ENCODE peak calls at places on chromosomes 16 and 17, in five cellular contexts. One of them, this sample, is unnamed.

GRCh38 chr16:85910073-85910853 is 11.3 kb downstream of the IRF8 start:
- DNase-seq in NAMALWA: peak
- DNase-seq in HL-60: no peak
- DNase-seq in progenitor cell of endocrine pancreas: no peak
- DNase-seq in ovary: no peak
- DNase-seq in this sample: no peak

GRCh38 chr16:85234310-85235235 is 122.3 kb upstream of the CIBAR2 start:
- DNase-seq in HL-60: no peak
- DNase-seq in progenitor cell of endocrine pancreas: peak
- DNase-seq in NAMALWA: no peak
- DNase-seq in ovary: peak
- DNase-seq in this sample: peak

GRCh38 chr16:87790278-87791023 is 24.7 kb upstream of the KLHDC4 start:
- DNase-seq in HL-60: no peak
- DNase-seq in progenitor cell of endocrine pancreas: no peak
- DNase-seq in ovary: peak
- DNase-seq in NAMALWA: no peak
- DNase-seq in this sample: peak

GRCh38 chr16:24667244-24667764 is 62.1 kb upstream of the TNRC6A start:
- DNase-seq in NAMALWA: no peak
- DNase-seq in ovary: no peak
- DNase-seq in progenitor cell of endocrine pancreas: no peak
- DNase-seq in HL-60: no peak
- DNase-seq in this sample: no peak

GRCh38 chr16:50198802-50199410 is 45.8 kb downstream of the TENT4B start:
- DNase-seq in HL-60: no peak
- DNase-seq in progenitor cell of endocrine pancreas: no peak
- DNase-seq in ovary: no peak
- DNase-seq in NAMALWA: no peak
- DNase-seq in this sample: no peak

GRCh38 chr17:46053911-46054534 is 55.0 kb downstream of the STH start:
- DNase-seq in progenitor cell of endocrine pancreas: no peak
- DNase-seq in NAMALWA: no peak
- DNase-seq in HL-60: no peak
- DNase-seq in ovary: no peak
- DNase-seq in this sample: no peak

GRCh38 chr17:36136439-36136838 is 32.8 kb downstream of the CCL4 start:
- DNase-seq in ovary: no peak
- DNase-seq in NAMALWA: no peak
- DNase-seq in progenitor cell of endocrine pancreas: no peak
- DNase-seq in HL-60: no peak
- DNase-seq in this sample: no peak

GRCh38 chr16:78566397-78567073 is 467.1 kb downstream of the WWOX start:
- DNase-seq in ovary: no peak
- DNase-seq in HL-60: peak
- DNase-seq in NAMALWA: no peak
- DNase-seq in progenitor cell of endocrine pancreas: no peak
- DNase-seq in this sample: no peak

GRCh38 chr17:33012522-33013033 is 20.9 kb downstream of the SPACA3 start:
- DNase-seq in HL-60: no peak
- DNase-seq in ovary: no peak
- DNase-seq in NAMALWA: no peak
- DNase-seq in progenitor cell of endocrine pancreas: no peak
- DNase-seq in this sample: no peak

GRCh38 chr16:85988723-85989313 is 89.9 kb downstream of the IRF8 start:
- DNase-seq in progenitor cell of endocrine pancreas: no peak
- DNase-seq in NAMALWA: peak
- DNase-seq in ovary: no peak
- DNase-seq in HL-60: no peak
- DNase-seq in this sample: no peak

GRCh38 chr17:39218906-39219305 is 6.8 kb downstream of the STAC2 start:
- DNase-seq in ovary: no peak
- DNase-seq in NAMALWA: no peak
- DNase-seq in HL-60: no peak
- DNase-seq in progenitor cell of endocrine pancreas: no peak
- DNase-seq in this sample: no peak

GRCh38 chr17:43028221-43028861 is 3.3 kb downstream of the RND2 start:
- DNase-seq in progenitor cell of endocrine pancreas: no peak
- DNase-seq in ovary: no peak
- DNase-seq in NAMALWA: no peak
- DNase-seq in HL-60: no peak
- DNase-seq in this sample: no peak

GRCh38 chr16:30896890-30897730 is 696 bp downstream of the CTF1 start:
- DNase-seq in progenitor cell of endocrine pancreas: peak
- DNase-seq in HL-60: peak
- DNase-seq in NAMALWA: peak
- DNase-seq in ovary: peak
- DNase-seq in this sample: peak

GRCh38 chr17:49995055-49995738 is at the start of gene DLX3:
- DNase-seq in ovary: peak
- DNase-seq in progenitor cell of endocrine pancreas: peak
- DNase-seq in HL-60: peak
- DNase-seq in NAMALWA: no peak
- DNase-seq in this sample: peak

GRCh38 chr17:62625184-62625869 is 2.1 kb upstream of the MRC2 start:
- DNase-seq in progenitor cell of endocrine pancreas: no peak
- DNase-seq in NAMALWA: no peak
- DNase-seq in ovary: no peak
- DNase-seq in HL-60: peak
- DNase-seq in this sample: no peak

This sample was measured in BE2C.